ENCODE peak calls at places on chromosomes 4 and X, in nine cellular contexts. B is choroid plexus epithelial cell, R is tibial artery, F is AG04450, D is Caco-2, Q is brain microvascular endothelial cell, P is bronchial epithelial cell, G is pancreas, V is fibroblast of pulmonary artery. T is an unnamed sample.

GRCh38 chr4:186104895-186105720 is 604 bp downstream of the FAM149A start:
- DNase-seq in D (no peak), B (peak; percentile 5), F (no peak), V (no peak), G (peak; percentile 25), P (no peak), Q (no peak), R (no peak), T (no peak)

GRCh38 chr4:75985116-75985515 is 5.6 kb downstream of the SDAD1 start:
- DNase-seq in D (no peak), P (peak; percentile 80), Q (peak; percentile 91), B (peak; percentile 70), F (peak; percentile 72), G (no peak), V (peak; percentile 66), R (no peak), T (peak; percentile 99)

GRCh38 chr4:1511441-1512041 is 105.3 kb upstream of the NKX1-1 start:
- DNase-seq in B (peak; percentile 90), D (peak; percentile 58), F (no peak), R (peak; percentile 45), P (peak; percentile 8), G (no peak), Q (peak; percentile 49), V (peak; percentile 16), T (peak; percentile 63)

GRCh38 chr4:1990348-1990645 is 18.5 kb downstream of the NELFA start:
- DNase-seq in G (no peak), D (no peak), Q (no peak), P (no peak), R (no peak), F (no peak), B (no peak), V (no peak), T (no peak)

GRCh38 chrX:79477691-79478090 is 110.6 kb upstream of the ITM2A start:
- DNase-seq in P (peak; percentile 2), V (no peak), G (no peak), F (no peak), D (no peak), R (no peak), B (no peak), Q (no peak), T (no peak)

GRCh38 chrX:148500428-148501120 is at the start of gene AFF2:
- DNase-seq in G (peak; percentile 2), B (peak; percentile 5), V (peak; percentile 9), Q (peak; percentile 4), R (no peak), F (no peak), D (no peak), P (no peak), T (peak; percentile 2)

GRCh38 chr4:19309365-19309764 is 942.3 kb upstream of the SLIT2 start:
- DNase-seq in R (no peak), B (peak; percentile 86), V (peak; percentile 85), G (no peak), F (peak; percentile 11), D (no peak), Q (peak; percentile 49), P (peak; percentile 46), T (peak; percentile 75)

GRCh38 chr4:121217385-121217784 is 53.3 kb upstream of the TNIP3 start:
- DNase-seq in G (no peak), Q (peak; percentile 2), F (peak; percentile 13), V (peak; percentile 50), B (peak; percentile 88), P (no peak), R (no peak), D (no peak), T (peak; percentile 40)

GRCh38 chrX:38216642-38217041 is 4.0 kb downstream of the SRPX start:
- DNase-seq in G (no peak), P (no peak), R (no peak), V (no peak), B (peak; percentile 88), F (no peak), Q (no peak), D (no peak), T (peak; percentile 60)

GRCh38 chr4:55038176-55038890 is 87.1 kb downstream of the KDR start:
- DNase-seq in D (no peak), F (no peak), V (peak; percentile 90), B (peak; percentile 77), R (peak; percentile 34), P (peak; percentile 66), G (peak; percentile 9), Q (no peak), T (peak; percentile 54)

GRCh38 chr4:167428172-167428571 is 193.9 kb upstream of the SPOCK3 start:
- DNase-seq in Q (no peak), R (no peak), F (no peak), B (no peak), P (no peak), D (no peak), G (no peak), V (peak; percentile 11), T (no peak)

GRCh38 chr4:89539374-89539773 is 231.8 kb upstream of the GPRIN3 start:
- DNase-seq in Q (peak; percentile 71), V (peak; percentile 82), F (peak; percentile 56), D (no peak), G (no peak), P (peak; percentile 5), R (no peak), B (peak; percentile 85), T (peak; percentile 90)

GRCh38 chr4:48905363-48906015 is 1.1 kb downstream of the OCIAD2 start:
- DNase-seq in F (no peak), P (peak; percentile 74), D (no peak), G (peak; percentile 15), V (peak; percentile 72), Q (peak; percentile 52), B (peak; percentile 66), R (no peak), T (peak; percentile 73)

GRCh38 chr4:92121099-92121498 is 182.7 kb upstream of the GRID2 start:
- DNase-seq in R (no peak), G (peak; percentile 69), P (no peak), V (no peak), Q (no peak), B (no peak), F (no peak), D (no peak), T (no peak)

GRCh38 chr4:188127157-188127874 is 11.9 kb upstream of the TRIML1 start:
- DNase-seq in F (peak; percentile 30), D (no peak), G (no peak), V (peak; percentile 36), B (peak; percentile 67), R (no peak), Q (peak; percentile 92), P (peak; percentile 90), T (peak; percentile 87)

GRCh38 chrX:109281478-109282275 is 200.2 kb downstream of the GUCY2F start:
- DNase-seq in V (peak; percentile 86), F (no peak), B (peak; percentile 46), Q (peak; percentile 31), D (no peak), G (peak; percentile 1), P (no peak), R (no peak), T (no peak)

GRCh38 chrX:147838465-147839131 is 73.1 kb upstream of the FMR1 start:
- DNase-seq in F (no peak), G (no peak), Q (no peak), R (no peak), D (no peak), B (peak; percentile 10), V (no peak), P (peak; percentile 18), T (peak; percentile 10)

GRCh38 chr4:102825261-102826071 is 1.9 kb downstream of the UBE2D3 start:
- DNase-seq in V (peak; percentile 79), G (peak; percentile 10), P (peak; percentile 74), F (peak; percentile 15), R (peak; percentile 51), Q (peak; percentile 56), B (peak; percentile 72), D (no peak), T (peak; percentile 83)

GRCh38 chr4:167021545-167022155 is 212.6 kb downstream of the SPOCK3 start:
- DNase-seq in R (peak; percentile 70), D (peak; percentile 54), Q (peak; percentile 74), G (peak; percentile 29), B (peak; percentile 81), P (peak; percentile 55), F (peak; percentile 7), V (peak; percentile 82), T (peak; percentile 67)

GRCh38 chr4:96638132-96638531 is 798.2 kb downstream of the PDHA2 start:
- DNase-seq in V (no peak), G (no peak), F (no peak), P (no peak), B (no peak), R (no peak), D (no peak), Q (no peak), T (no peak)

GRCh38 chr4:96642486-96642885 is 802.6 kb downstream of the PDHA2 start:
- DNase-seq in D (no peak), Q (no peak), G (no peak), B (no peak), V (no peak), F (no peak), R (no peak), P (no peak), T (no peak)

GRCh38 chr4:96639932-96640331 is 800.0 kb downstream of the PDHA2 start:
- DNase-seq in F (no peak), B (no peak), G (no peak), R (no peak), P (no peak), V (no peak), D (no peak), Q (no peak), T (no peak)
- TF ChIP-seq CTCF in F (no peak), B (no peak), G (no peak), R (no peak), P (no peak), V (no peak), D (no peak), Q (no peak), T (no peak)

DNA sequence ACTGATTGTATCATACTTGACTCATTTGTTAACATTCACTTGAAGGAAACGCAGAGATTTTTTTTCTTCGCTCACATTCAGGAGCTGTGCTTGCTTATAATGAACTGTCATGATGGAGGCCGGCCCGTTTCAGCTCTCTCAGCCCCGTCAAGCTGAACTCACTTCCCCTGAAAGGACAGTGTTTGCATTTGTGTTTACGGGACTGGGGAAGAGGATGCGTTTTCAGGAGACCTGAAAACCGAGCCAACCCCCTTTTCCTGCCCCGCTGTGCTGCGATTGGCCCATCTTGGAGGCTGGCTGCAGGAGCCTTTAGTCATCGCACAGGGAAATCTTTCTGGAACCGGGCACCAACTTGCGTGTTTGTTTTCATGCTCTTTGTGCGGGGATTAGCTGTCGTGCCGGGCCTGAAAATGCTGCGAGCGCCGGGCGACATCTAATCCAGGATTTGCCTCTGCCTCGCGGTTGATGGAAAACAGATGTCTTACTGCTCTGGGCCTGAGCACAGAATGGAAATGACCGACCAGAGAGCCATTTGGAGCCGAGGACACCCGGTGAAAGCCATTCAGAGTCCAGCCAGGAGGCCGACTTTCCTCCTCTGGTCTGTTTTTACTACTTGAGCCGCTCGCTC is 18.0 kb downstream of the TRIM2 start:
- DNase-seq in G (no peak), D (no peak), B (peak; percentile 76), P (peak; percentile 91), Q (peak; percentile 75), F (peak; percentile 59), R (peak; percentile 63), V (peak; percentile 81), T (peak; percentile 87)
- H3K4me3 ChIP-seq in G (peak overlapping the region; percentile 38), D (no peak overlapping the region), B (peak overlapping the region; percentile 71), P (peak overlapping the region; percentile 59), Q (peak overlapping the region; percentile 70), F (peak overlapping the region; percentile 76), R (peak overlapping the region; percentile 75), V (peak overlapping the region; percentile 67), T (peak overlapping the region; percentile 68)

GRCh38 chr4:83054928-83055327 is 19.9 kb downstream of the COPS4 start:
- DNase-seq in B (peak; percentile 59), F (no peak), R (no peak), P (peak; percentile 20), D (no peak), Q (no peak), V (peak; percentile 47), G (no peak), T (peak; percentile 41)
- TF ChIP-seq CTCF in B (peak; percentile 54), F (peak; percentile 41), R (no peak), P (no peak), D (no peak), Q (peak; percentile 37), V (peak; percentile 39), G (no peak), T (peak; percentile 41)

GRCh38 chr4:86356425-86356824 is 3.4 kb downstream of the MAPK10 start:
- DNase-seq in G (no peak), R (no peak), B (no peak), P (no peak), Q (no peak), F (no peak), D (no peak), V (no peak), T (no peak)
- H3K4me3 ChIP-seq in G (no peak overlapping the region), R (no peak overlapping the region), B (no peak overlapping the region), P (no peak overlapping the region), Q (no peak overlapping the region), F (no peak overlapping the region), D (no peak overlapping the region), V (no peak overlapping the region), T (no peak overlapping the region)

T was measured in fibroblast of mammary gland.